ENCODE peak calls at places on chromosomes 6 and 20, in four cellular contexts. V, C, R and B are unnamed samples.

GRCh38 chr6:48765352-48765961 is 654.5 kb upstream of the PTCHD4 start:
- DNase-seq in V (peak; percentile 21), C (peak; percentile 88), R (peak; percentile 91), B (no peak)

GRCh38 chr6:137491478-137491877 is 2.7 kb downstream of the OLIG3 start:
- DNase-seq in V (no peak), C (no peak), R (no peak), B (no peak)

GRCh38 chr6:91273729-91274128 is 686.9 kb upstream of the MAP3K7 start:
- DNase-seq in V (peak; percentile 33), C (no peak), R (no peak), B (no peak)

GRCh38 chr6:152112503-152113261 is 305.2 kb downstream of the ESR1 start:
- DNase-seq in V (peak; percentile 70), C (no peak), R (no peak), B (no peak)

GRCh38 chr6:129617986-129618385 is 92.0 kb downstream of the ARHGAP18 start:
- DNase-seq in V (no peak), C (no peak), R (peak; percentile 34), B (no peak)

GRCh38 chr20:59001068-59001448 is 6.0 kb downstream of the CTSZ start:
- DNase-seq in V (no peak), C (no peak), R (no peak), B (no peak)

GRCh38 chr6:130981409-130981808 is 81.6 kb downstream of the EPB41L2 start:
- DNase-seq in V (no peak), C (no peak), R (peak; percentile 68), B (no peak)

GRCh38 chr6:154243793-154244768 is 112.5 kb downstream of the IPCEF1 start:
- DNase-seq in V (no peak), C (no peak), R (no peak), B (no peak)

GRCh38 chr20:58649288-58650180 is 1.5 kb upstream of the STX16 start:
- DNase-seq in V (no peak), C (peak; percentile 58), R (no peak), B (peak; percentile 53)

GRCh38 chr6:134436281-134436815 is 118.4 kb upstream of the SGK1 start:
- DNase-seq in V (peak; percentile 89), C (no peak), R (peak; percentile 94), B (no peak)

GRCh38 chr6:18488526-18489270 is 101.5 kb downstream of the RNF144B start:
- DNase-seq in V (no peak), C (no peak), R (peak; percentile 42), B (no peak)

GRCh38 chr6:116969211-116969863 is 92.3 kb downstream of the RFX6 start:
- DNase-seq in V (peak; percentile 36), C (peak; percentile 79), R (peak; percentile 74), B (no peak)

GRCh38 chr6:50713226-50713625 is at the start of gene TFAP2D:
- DNase-seq in V (no peak), C (no peak), R (no peak), B (no peak)
- H3K4me1 ChIP-seq in V (no peaks in the 10 kb centered on the region), C (peaks cover 89% of the 10 kb centered on the region), R (peaks cover 14% of the 10 kb centered on the region), B (no peaks in the 10 kb centered on the region)

GRCh38 chr6:1597121-1597744 is 12.5 kb upstream of the FOXC1 start:
- DNase-seq in V (no peak), C (no peak), R (no peak), B (no peak)

GRCh38 chr6:1598886-1599285 is 10.8 kb upstream of the FOXC1 start:
- DNase-seq in V (no peak), C (no peak), R (no peak), B (no peak)

GRCh38 chr6:1597924-1598323 is 11.8 kb upstream of the FOXC1 start:
- DNase-seq in V (no peak), C (no peak), R (peak; percentile 85), B (no peak)

GRCh38 chr6:1599469-1599868 is 10.2 kb upstream of the FOXC1 start:
- DNase-seq in V (no peak), C (no peak), R (no peak), B (no peak)

GRCh38 chr6:1598433-1598832 is 11.3 kb upstream of the FOXC1 start:
- DNase-seq in V (no peak), C (no peak), R (no peak), B (no peak)
- H3K27me3 ChIP-seq in V (peaks cover 56% of the 10 kb centered on the region), C (peaks cover 18% of the 10 kb centered on the region), R (peaks cover 50% of the 10 kb centered on the region), B (peaks cover 8% of the 10 kb centered on the region)

GRCh38 chr6:124197148-124197547 is 393.5 kb downstream of the NKAIN2 start:
- DNase-seq in V (no peak), C (peak; percentile 26), R (no peak), B (no peak)
- H3K4me1 ChIP-seq in V (no peaks in the 10 kb centered on the region), C (peaks cover 5% of the 10 kb centered on the region), R (no peaks in the 10 kb centered on the region), B (no peaks in the 10 kb centered on the region)

GRCh38 chr20:63255911-63256704 is 1.8 kb upstream of the NKAIN4 start:
- DNase-seq in V (no peak), C (no peak), R (no peak), B (no peak)
- H3K27me3 ChIP-seq in V (peaks cover 43% of the 10 kb centered on the region), C (peaks cover 40% of the 10 kb centered on the region), R (peaks cover 71% of the 10 kb centered on the region), B (no peaks in the 10 kb centered on the region)

GRCh38 chr6:13377054-13377758 is 48.9 kb upstream of the TBC1D7 start:
- DNase-seq in V (no peak), C (no peak), R (no peak), B (no peak)
- H3K4me1 ChIP-seq in V (no peaks in the 10 kb centered on the region), C (peaks cover 11% of the 10 kb centered on the region), R (peaks cover 10% of the 10 kb centered on the region), B (peaks cover 9% of the 10 kb centered on the region)

DNA sequence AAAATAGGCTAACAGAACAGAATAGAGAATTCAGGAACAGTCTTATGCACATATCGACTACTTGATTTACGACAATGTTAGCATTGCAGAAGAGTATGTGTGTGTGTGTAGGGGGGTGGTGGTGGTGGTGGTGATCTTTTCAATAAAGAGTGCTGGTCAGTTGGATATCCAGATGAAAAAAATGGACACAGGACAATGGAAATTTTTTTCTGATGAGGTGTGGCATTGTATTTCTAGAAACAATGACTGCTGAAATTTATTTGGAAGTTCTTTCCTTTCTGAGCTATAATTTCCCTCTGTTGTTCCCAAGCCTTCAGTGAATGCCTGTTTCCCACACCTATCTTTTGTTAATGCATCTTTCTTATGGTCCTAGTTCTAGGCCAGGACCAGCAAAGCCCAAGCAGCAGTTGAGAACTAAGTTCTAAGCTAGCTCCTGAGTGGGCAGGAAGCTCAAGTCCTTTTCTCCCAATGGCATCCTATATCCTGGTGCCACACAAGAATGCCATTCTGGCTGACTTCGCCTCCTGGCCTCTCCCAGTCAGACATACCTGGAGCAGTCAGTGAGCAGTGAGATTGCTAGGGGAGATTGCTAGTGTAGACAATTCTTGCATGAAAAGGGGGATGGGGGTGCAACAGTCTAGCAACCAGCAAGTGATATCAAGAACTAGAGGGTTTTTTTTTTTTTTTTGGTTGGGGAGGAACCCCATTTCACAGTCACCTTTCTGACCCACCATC is 1.2 kb upstream of the TOX2 start:
- DNase-seq in V (no peak), C (peak; percentile 13), R (no peak), B (no peak)
- H3K27me3 ChIP-seq in V (peaks cover 22% of the 10 kb centered on the region), C (peaks cover 50% of the 10 kb centered on the region), R (peaks cover 7% of the 10 kb centered on the region), B (peaks cover 6% of the 10 kb centered on the region)

GRCh38 chr20:62047666-62048345 is 17.9 kb downstream of the TAF4 start:
- DNase-seq in V (peak; percentile 3), C (no peak), R (no peak), B (no peak)
- H3K4me1 ChIP-seq in V (peaks cover 19% of the 10 kb centered on the region), C (peaks cover 26% of the 10 kb centered on the region), R (peaks cover 4% of the 10 kb centered on the region), B (no peaks in the 10 kb centered on the region)

GRCh38 chr6:1386310-1386709 is 3.1 kb upstream of the FOXF2 start:
- DNase-seq in V (no peak), C (no peak), R (no peak), B (no peak)
- H3K27me3 ChIP-seq in V (peaks cover 83% of the 10 kb centered on the region), C (peaks cover 94% of the 10 kb centered on the region), R (peaks cover 16% of the 10 kb centered on the region), B (no peaks in the 10 kb centered on the region)

GRCh38 chr6:30749554-30750378 is 5.4 kb upstream of the IER3 start:
- DNase-seq in V (no peak), C (no peak), R (no peak), B (no peak)
- H3K4me1 ChIP-seq in V (peaks cover 35% of the 10 kb centered on the region), C (peaks cover 9% of the 10 kb centered on the region), R (peaks cover 28% of the 10 kb centered on the region), B (no peaks in the 10 kb centered on the region)

DNA sequence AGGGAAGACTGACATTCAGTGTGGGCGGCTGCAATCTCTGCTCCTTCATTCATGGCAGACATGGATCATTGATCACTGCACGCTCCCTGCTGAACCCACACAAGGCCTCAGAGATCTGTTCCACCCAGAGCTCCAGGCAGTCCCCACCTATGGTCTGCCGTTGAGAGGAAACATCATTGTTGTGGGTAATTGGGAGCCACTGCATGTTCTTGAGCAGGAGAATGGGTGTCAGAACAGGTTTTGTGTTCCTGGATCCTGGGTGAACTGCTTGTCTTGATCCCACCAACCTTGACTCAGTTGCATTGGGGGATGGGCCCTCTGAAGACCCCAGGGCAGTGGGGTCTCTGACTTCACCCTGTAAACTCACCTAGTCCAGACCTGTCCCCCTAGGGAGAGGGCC is 23.1 kb upstream of the CCDC167 start:
- DNase-seq in V (no peak), C (no peak), R (no peak), B (no peak)
- H3K27me3 ChIP-seq in V (no peaks in the 10 kb centered on the region), C (no peaks in the 10 kb centered on the region), R (peaks cover 40% of the 10 kb centered on the region), B (no peaks in the 10 kb centered on the region)